ENCODE peak calls at places on chromosomes 5 and 9, in five cellular contexts. E, B, H, I and Q are unnamed samples.

GRCh38 chr9:124259273-124260078 is 1.7 kb downstream of the NEK6 start:
- DNase-seq in E (no peak), B (no peak), H (no peak), I (peak; percentile 95), Q (no peak)

GRCh38 chr5:19891658-19892057 is 96.3 kb downstream of the CDH18 start:
- DNase-seq in E (no peak), B (no peak), H (no peak), I (peak; percentile 0), Q (no peak)

GRCh38 chr9:99725852-99726251 is 95.8 kb upstream of the NR4A3 start:
- DNase-seq in E (no peak), B (no peak), H (no peak), I (no peak), Q (no peak)

GRCh38 chr5:150163547-150164059 is 3.0 kb upstream of the CDX1 start:
- DNase-seq in E (no peak), B (no peak), H (no peak), I (no peak), Q (no peak)

GRCh38 chr9:70049236-70049635 is 5.6 kb downstream of the MAMDC2 start:
- DNase-seq in E (peak; percentile 16), B (peak; percentile 25), H (no peak), I (peak; percentile 68), Q (no peak)

GRCh38 chr5:34991486-34992238 is 56.1 kb downstream of the AGXT2 start:
- DNase-seq in E (no peak), B (no peak), H (no peak), I (peak; percentile 50), Q (no peak)

GRCh38 chr9:91694081-91694870 is 255.8 kb downstream of the ROR2 start:
- DNase-seq in E (no peak), B (no peak), H (peak; percentile 35), I (no peak), Q (no peak)

GRCh38 chr9:128494108-128494742 is 10.3 kb upstream of the GLE1 start:
- DNase-seq in E (peak; percentile 88), B (no peak), H (no peak), I (no peak), Q (no peak)

GRCh38 chr5:91224459-91224858 is 158.7 kb downstream of the ARRDC3 start:
- DNase-seq in E (no peak), B (no peak), H (no peak), I (no peak), Q (no peak)

GRCh38 chr5:102971693-102972293 is 148.1 kb downstream of the GIN1 start:
- DNase-seq in E (no peak), B (peak; percentile 11), H (no peak), I (peak; percentile 49), Q (peak; percentile 8)

GRCh38 chr5:2157372-2157771 is 274.6 kb upstream of the IRX4 start:
- DNase-seq in E (no peak), B (no peak), H (no peak), I (no peak), Q (no peak)

GRCh38 chr9:95104966-95105365 is 212.5 kb downstream of the FANCC start:
- DNase-seq in E (no peak), B (no peak), H (no peak), I (no peak), Q (no peak)

GRCh38 chr5:50867140-50867539 is 200.7 kb downstream of the PARP8 start:
- DNase-seq in E (no peak), B (no peak), H (no peak), I (no peak), Q (no peak)

GRCh38 chr9:3977388-3977787 is 322.5 kb downstream of the GLIS3 start:
- DNase-seq in E (no peak), B (no peak), H (no peak), I (no peak), Q (no peak)

GRCh38 chr5:151196556-151197290 is 27.2 kb downstream of the CCDC69 start:
- DNase-seq in E (no peak), B (peak; percentile 81), H (no peak), I (no peak), Q (peak; percentile 72)

GRCh38 chr5:55427157-55427556 is 107.6 kb downstream of the PLPP1 start:
- DNase-seq in E (peak; percentile 40), B (no peak), H (no peak), I (peak; percentile 90), Q (no peak)

GRCh38 chr9:114244570-114244969 is 78.3 kb upstream of the ORM1 start:
- DNase-seq in E (no peak), B (no peak), H (no peak), I (no peak), Q (no peak)

GRCh38 chr9:99905833-99906402 is 536 bp upstream of the STX17 start:
- DNase-seq in E (no peak), B (no peak), H (no peak), I (no peak), Q (no peak)

GRCh38 chr9:105066265-105066865 is 138.4 kb upstream of the ABCA1 start:
- DNase-seq in E (no peak), B (no peak), H (no peak), I (no peak), Q (no peak)

DNA sequence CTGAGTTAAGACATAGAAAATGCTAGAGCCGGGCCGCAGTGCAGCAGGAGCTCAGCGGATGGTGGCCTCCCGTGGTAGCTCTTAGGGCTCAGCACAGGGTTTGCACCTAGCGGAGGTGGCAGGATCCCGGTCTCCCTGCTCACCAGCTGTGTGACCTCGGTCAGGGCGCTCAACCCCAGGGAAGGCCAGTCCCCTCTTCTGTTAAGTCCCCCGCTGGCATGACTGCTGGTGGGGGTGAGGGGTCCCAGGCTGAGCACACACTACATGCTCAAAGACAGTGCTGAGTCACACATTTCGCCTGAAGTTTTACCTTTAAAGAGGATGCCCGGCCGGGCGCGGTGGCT is 39.0 kb downstream of the HRH2 start:
- DNase-seq in E (no peak), B (no peak), H (no peak), I (no peak), Q (no peak)
- TF ChIP-seq CTCF in E (no peak), B (no peak), H (no peak), I (no peak), Q (no peak)

DNA sequence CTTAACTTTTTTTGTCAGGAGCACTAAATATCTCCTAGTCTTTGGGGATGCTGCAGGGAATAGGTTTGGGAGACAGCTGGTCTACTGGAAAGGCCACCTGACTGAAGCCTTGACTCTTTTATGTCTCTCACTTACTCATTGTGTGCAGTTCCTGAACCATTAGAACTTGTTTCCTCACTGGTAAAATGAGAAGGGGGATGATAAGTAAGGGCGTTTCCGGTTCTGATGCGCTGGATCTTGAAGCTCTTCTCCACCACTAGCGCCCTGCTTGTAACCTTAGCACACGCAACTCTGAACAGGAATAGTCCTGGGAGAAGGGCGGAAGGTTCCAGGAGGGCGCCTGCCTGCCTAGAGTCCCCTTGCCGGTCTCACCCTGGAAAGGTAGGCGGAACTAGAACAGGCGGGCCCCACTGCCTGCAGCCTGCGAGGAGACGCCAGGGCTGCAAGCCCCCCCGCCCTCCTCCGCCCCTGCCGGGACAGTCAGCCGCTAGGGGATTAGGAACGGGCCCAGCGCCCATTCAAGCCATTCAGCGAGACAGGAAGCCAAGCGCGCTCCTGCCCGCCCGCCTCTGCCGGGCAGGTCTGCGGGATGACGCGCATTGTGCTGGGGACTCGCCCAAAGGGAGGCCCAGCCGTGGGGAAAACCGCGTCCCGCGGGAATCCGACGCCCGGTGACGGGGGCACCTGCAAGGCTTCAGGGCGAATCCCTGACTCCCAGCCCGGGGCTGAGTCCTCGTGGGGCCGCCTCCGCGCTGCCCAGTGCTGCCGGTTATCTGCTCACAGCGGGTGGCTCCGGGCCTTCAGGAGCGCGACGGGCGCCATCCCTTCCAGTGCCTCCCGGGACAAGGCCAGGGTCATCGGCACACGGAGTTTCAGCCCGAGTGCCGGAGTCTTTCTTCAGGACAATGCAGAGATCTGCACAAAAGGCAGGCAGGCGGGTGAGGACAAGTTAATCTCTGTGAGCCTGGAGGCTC is 44.0 kb upstream of the XPA start:
- DNase-seq in E (peak; percentile 50), B (no peak), H (peak; percentile 30), I (peak; percentile 55), Q (peak; percentile 31)
- H3K4me3 ChIP-seq in E (peak overlapping the region; percentile 32), B (no peak overlapping the region), H (peak overlapping the region; percentile 50), I (peak overlapping the region; percentile 44), Q (no peak overlapping the region)

GRCh38 chr9:9004844-9005243 is 1205.3 kb upstream of the DMAC1 start:
- DNase-seq in E (no peak), B (no peak), H (no peak), I (no peak), Q (no peak)
- TF ChIP-seq CTCF in E (no peak), B (peak; percentile 9), H (no peak), I (no peak), Q (no peak)

DNA sequence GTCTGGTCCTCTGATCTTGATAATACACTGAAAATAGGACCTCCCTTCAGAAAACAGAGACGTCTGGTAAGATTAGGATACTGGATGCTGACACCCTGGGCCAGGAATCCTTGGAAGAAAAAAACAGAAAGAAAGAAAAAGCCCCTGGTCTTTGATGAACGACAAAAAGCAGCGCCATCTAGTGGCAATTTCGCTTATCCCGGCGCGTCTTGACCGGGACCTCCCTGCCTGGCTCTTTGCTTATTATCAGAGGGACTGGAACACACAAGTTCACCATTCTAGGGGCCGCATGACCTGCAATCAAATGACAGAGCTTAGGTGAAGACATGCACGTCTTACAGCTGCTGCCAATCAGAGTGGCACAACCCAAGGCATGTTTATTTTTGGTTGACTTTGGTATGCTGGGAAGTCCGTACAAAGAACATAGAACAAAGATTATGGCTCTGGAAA is 114.9 kb upstream of the NFIB start:
- DNase-seq in E (peak; percentile 83), B (peak; percentile 25), H (no peak), I (peak; percentile 77), Q (peak; percentile 68)
- H3K4me3 ChIP-seq in E (no peak overlapping the region), B (no peak overlapping the region), H (no peak overlapping the region), I (no peak overlapping the region), Q (no peak overlapping the region)

DNA sequence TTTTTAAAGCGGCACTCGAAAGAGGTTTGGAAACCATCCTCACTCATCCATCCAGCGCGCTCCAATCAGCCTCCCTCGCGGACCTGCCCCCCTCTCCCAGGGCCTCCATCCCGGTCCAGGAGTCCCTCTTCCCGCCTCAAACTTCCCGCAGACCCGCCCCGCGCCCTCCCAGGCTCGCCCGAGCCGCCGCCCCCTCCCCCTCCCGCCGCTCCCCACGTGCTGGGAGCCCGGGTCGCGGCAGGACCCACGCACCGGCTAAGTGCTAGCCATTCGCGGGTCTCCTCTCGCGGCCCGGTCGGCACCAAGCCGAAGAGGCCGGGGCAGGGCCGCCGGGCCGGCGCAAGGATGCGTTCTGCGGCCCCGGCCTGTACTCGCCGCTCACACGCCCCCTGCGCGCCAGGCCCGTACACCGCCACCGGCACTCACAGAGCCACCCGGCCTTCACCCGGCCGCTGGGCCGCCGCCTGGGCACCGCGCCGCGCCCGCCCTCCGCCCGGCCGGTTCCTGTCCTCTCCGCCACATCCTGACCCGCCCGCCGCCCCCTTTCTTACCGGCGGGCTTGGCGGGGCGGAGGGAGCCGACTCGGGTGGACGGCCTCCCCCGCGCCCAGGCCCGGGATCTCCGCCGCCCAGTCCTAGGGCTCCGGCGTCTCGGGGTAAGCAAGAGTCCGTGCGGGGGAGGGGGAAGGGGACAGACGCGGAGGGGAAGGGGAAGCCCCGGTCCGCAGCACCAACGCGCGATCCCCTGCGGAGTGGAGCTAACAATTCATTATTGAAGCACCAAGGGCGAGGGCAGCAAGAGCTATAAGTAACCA is 612 bp downstream of the CHD1 start:
- DNase-seq in E (peak; percentile 86), B (peak; percentile 50), H (peak; percentile 38), I (peak; percentile 77), Q (peak; percentile 61)
- TF ChIP-seq CTCF in E (no peak), B (no peak), H (no peak), I (no peak), Q (no peak)

GRCh38 chr5:41507501-41507900 is 2.9 kb downstream of the PLCXD3 start:
- DNase-seq in E (no peak), B (no peak), H (no peak), I (no peak), Q (no peak)
- H3K4me3 ChIP-seq in E (no peak overlapping the region), B (no peak overlapping the region), H (no peak overlapping the region), I (no peak overlapping the region), Q (no peak overlapping the region)